ENCODE peak calls at places on chromosome 3, in six cellular contexts. Z, Q, U, X, O and A are unnamed samples.

GRCh38 chr3:19888428-19889152 is 45.4 kb downstream of the EFHB start:
- DNase-seq in X (no peak), O (no peak), Q (peak; percentile 24), Z (no peak), U (no peak), A (peak; percentile 36)

GRCh38 chr3:112814256-112814655 is 32.4 kb downstream of the CD200R1L start:
- DNase-seq in O (peak; percentile 68), X (no peak), U (peak; percentile 33), Z (peak; percentile 2), Q (no peak), A (peak; percentile 67)

GRCh38 chr3:39146611-39147373 is 6.6 kb downstream of the CSRNP1 start:
- DNase-seq in Q (peak; percentile 56), X (no peak), U (peak; percentile 71), O (peak; percentile 87), Z (peak; percentile 29), A (peak; percentile 95)

GRCh38 chr3:123026551-123027291 is 842 bp downstream of the SEMA5B start:
- DNase-seq in Z (no peak), U (peak; percentile 32), Q (no peak), O (no peak), X (no peak), A (no peak)

GRCh38 chr3:57594144-57594543 is 3.0 kb downstream of the ARF4 start:
- DNase-seq in Q (no peak), U (no peak), X (no peak), Z (no peak), O (no peak), A (no peak)

GRCh38 chr3:23019596-23020300 is 183.4 kb upstream of the UBE2E2 start:
- DNase-seq in X (no peak), Z (no peak), Q (no peak), U (no peak), O (no peak), A (no peak)

GRCh38 chr3:157045238-157045860 is 114.6 kb downstream of the CCNL1 start:
- DNase-seq in X (no peak), Z (no peak), U (no peak), O (no peak), Q (peak; percentile 15), A (no peak)

GRCh38 chr3:81419196-81419595 is 342.2 kb downstream of the GBE1 start:
- DNase-seq in O (peak; percentile 12), Z (peak; percentile 1), Q (peak; percentile 2), X (no peak), U (peak; percentile 3), A (peak; percentile 43)

GRCh38 chr3:120492103-120492502 is 41.3 kb upstream of the FSTL1 start:
- DNase-seq in X (no peak), Z (no peak), Q (no peak), U (no peak), O (no peak), A (no peak)

GRCh38 chr3:194487289-194488006 is 646 bp upstream of the ATP13A3 start:
- DNase-seq in Z (no peak), U (no peak), X (no peak), Q (peak; percentile 61), O (peak; percentile 83), A (no peak)

GRCh38 chr3:99627062-99627826 is 11.2 kb upstream of the COL8A1 start:
- DNase-seq in O (no peak), Z (no peak), U (no peak), X (no peak), Q (no peak), A (peak; percentile 45)

GRCh38 chr3:125367403-125368230 is 7.5 kb downstream of the ZNF148 start:
- DNase-seq in Z (no peak), X (no peak), Q (no peak), O (no peak), U (no peak), A (no peak)

GRCh38 chr3:41362638-41363559 is 163.6 kb downstream of the CTNNB1 start:
- DNase-seq in Q (no peak), Z (peak; percentile 18), X (no peak), O (no peak), U (no peak), A (no peak)

GRCh38 chr3:46877671-46878125 is at the start of gene PTH1R:
- DNase-seq in U (no peak), X (no peak), O (no peak), Z (no peak), Q (no peak), A (no peak)

GRCh38 chr3:139780603-139781002 is 102.8 kb upstream of the NMNAT3 start:
- DNase-seq in Q (no peak), U (no peak), X (no peak), O (no peak), Z (no peak), A (no peak)

GRCh38 chr3:122793568-122794416 is at the start of gene HSPBAP1:
- DNase-seq in Q (peak; percentile 83), Z (peak; percentile 84), U (peak; percentile 94), O (peak; percentile 93), X (peak; percentile 68), A (peak; percentile 96)

GRCh38 chr3:155130001-155130400 is 49.9 kb downstream of the MME start:
- DNase-seq in Z (no peak), U (no peak), X (no peak), O (no peak), Q (no peak), A (no peak)

GRCh38 chr3:3295586-3295985 is 116.1 kb upstream of the CRBN start:
- DNase-seq in X (no peak), U (no peak), Q (no peak), Z (no peak), O (no peak), A (no peak)

GRCh38 chr3:168620854-168621253 is 525.1 kb upstream of the GOLIM4 start:
- DNase-seq in X (no peak), O (peak; percentile 37), Q (no peak), U (peak; percentile 0), Z (peak; percentile 41), A (peak; percentile 13)

GRCh38 chr3:159866201-159866746 is 122.4 kb upstream of the IL12A start:
- DNase-seq in Q (no peak), O (no peak), Z (no peak), X (no peak), U (no peak), A (peak; percentile 78)

GRCh38 chr3:189142527-189142926 is 29.2 kb upstream of the TPRG1 start:
- DNase-seq in U (no peak), Q (no peak), O (no peak), Z (no peak), X (no peak), A (no peak)

GRCh38 chr3:9280477-9281219 is 31.2 kb upstream of the SRGAP3 start:
- DNase-seq in Z (no peak), Q (no peak), U (no peak), O (no peak), X (no peak), A (no peak)

GRCh38 chr3:88230638-88231037 is 80.9 kb downstream of the C3orf38 start:
- DNase-seq in Z (no peak), O (no peak), X (no peak), Q (no peak), U (no peak), A (no peak)

GRCh38 chr3:27589795-27590194 is 105.6 kb upstream of the SLC4A7 start:
- DNase-seq in Z (no peak), U (no peak), X (no peak), O (no peak), Q (no peak), A (no peak)

GRCh38 chr3:43629741-43630140 is 7.9 kb upstream of the ANO10 start:
- DNase-seq in O (no peak), Z (no peak), U (no peak), X (no peak), Q (no peak), A (no peak)

GRCh38 chr3:63349583-63350177 is 71.6 kb downstream of the SYNPR start:
- DNase-seq in X (no peak), Z (peak; percentile 56), Q (peak; percentile 16), O (peak; percentile 56), U (peak; percentile 5), A (peak; percentile 47)

GRCh38 chr3:188362405-188362831 is 208.5 kb downstream of the LPP start:
- DNase-seq in O (no peak), X (no peak), Z (peak; percentile 73), Q (no peak), U (peak; percentile 50), A (peak; percentile 84)

GRCh38 chr3:135097276-135097946 is 302.4 kb downstream of the EPHB1 start:
- DNase-seq in X (no peak), U (no peak), O (no peak), Z (no peak), Q (no peak), A (no peak)

GRCh38 chr3:55893045-55893664 is 406.0 kb upstream of the WNT5A start:
- DNase-seq in O (no peak), Q (no peak), Z (no peak), U (no peak), X (no peak), A (peak; percentile 44)

GRCh38 chr3:134028486-134029255 is 1.1 kb downstream of the SLCO2A1 start:
- DNase-seq in Z (no peak), O (no peak), X (no peak), Q (no peak), U (no peak), A (peak; percentile 23)
- H3K4me3 ChIP-seq in Z (no peak overlapping the region), O (no peak overlapping the region), X (no peak overlapping the region), Q (no peak overlapping the region), U (peak overlapping the region; percentile 61), A (peak overlapping the region; percentile 66)

DNA sequence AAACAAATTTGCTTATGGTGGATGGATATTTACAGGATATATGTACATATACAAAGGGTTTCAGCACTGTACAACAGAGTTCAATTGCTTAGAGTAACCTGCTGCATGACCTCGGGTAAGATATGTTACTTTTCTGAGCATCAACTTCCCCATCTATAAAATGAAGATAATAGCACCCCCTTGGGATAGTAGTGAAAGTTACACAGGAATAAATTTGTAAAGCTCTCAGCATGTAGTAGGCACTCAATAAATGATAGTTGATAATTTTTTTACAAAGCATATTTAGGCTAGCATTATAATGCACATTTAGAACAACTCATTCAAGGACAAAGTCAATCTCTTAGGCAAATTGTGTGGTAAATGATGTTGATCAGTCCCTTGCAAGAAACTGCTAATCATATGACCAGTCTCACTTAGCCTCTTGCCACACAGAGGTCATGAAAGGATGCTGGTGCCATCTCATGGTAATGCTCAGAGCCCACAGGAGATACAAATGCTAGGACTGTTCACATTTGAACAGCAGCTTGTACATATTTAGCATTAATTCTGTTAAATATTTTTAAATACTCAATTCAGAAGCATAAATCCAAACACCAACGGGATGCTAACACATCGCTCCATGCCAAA is 123.9 kb downstream of the MAGI1 start:
- DNase-seq in U (no peak), X (no peak), Q (no peak), Z (no peak), O (peak; percentile 15), A (peak; percentile 17)
- TF ChIP-seq CTCF in U (peak; percentile 21), X (peak; percentile 14), Q (peak; percentile 29), Z (no peak), O (no peak), A (no peak)

GRCh38 chr3:171953300-171954022 is 85.9 kb upstream of the FNDC3B start:
- DNase-seq in Z (peak; percentile 70), X (no peak), O (no peak), Q (no peak), U (no peak), A (no peak)
- TF ChIP-seq MYC in Z (no peak), X (no peak), O (no peak), Q (no peak), U (no peak), A (no peak)

GRCh38 chr3:136135039-136135802 is 60.9 kb downstream of the MSL2 start:
- DNase-seq in Q (peak; percentile 76), Z (no peak), U (no peak), X (no peak), O (peak; percentile 90), A (no peak)

DNA sequence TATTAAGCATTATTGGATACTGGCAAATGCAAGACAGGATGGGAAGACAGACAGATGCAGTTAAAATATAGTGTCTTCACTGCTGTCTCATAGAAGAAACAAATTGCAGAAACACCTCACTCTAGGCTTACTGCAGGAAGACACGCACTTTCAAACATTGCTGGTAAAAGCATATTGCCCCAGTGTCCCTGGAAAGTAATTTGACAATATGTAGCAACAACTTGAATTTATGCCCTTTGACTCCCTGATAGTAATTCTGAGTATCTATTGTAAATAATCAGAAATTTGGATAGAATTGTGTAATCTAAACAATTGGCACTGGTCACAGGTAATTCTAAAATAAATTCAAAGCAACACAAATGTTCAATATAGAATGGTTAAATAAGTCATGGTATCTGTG is 62.0 kb downstream of the MSL2 start:
- DNase-seq in Z (no peak), X (no peak), Q (no peak), O (peak; percentile 21), U (no peak), A (no peak)
- H3K4me3 ChIP-seq in Z (no peak overlapping the region), X (no peak overlapping the region), Q (no peak overlapping the region), O (no peak overlapping the region), U (no peak overlapping the region), A (no peak overlapping the region)